ENCODE peak calls at places on chromosomes 5 and 9, in nine cellular contexts. One of them, this sample, is unnamed.

GRCh38 chr9:92119581-92119980 is 4.4 kb upstream of the SPTLC1 start:
- DNase-seq in dermis microvascular lymphatic vessel endothelial cell: no peak
- DNase-seq in activated CD4-positive, CD25-positive, alpha-beta regulatory T cell: no peak
- DNase-seq in IMR-90: no peak
- DNase-seq in foreskin fibroblast: no peak
- DNase-seq in stimulated activated effector memory CD8-positive, alpha-beta T cell treated with anti-CD3 and anti-CD28 coated beads, Interleukin-12 subunit alpha, Interleukin-12 subunit beta, amount 100 ng/mL, for 72 hours: no peak
- DNase-seq in activated CD4-positive, alpha-beta memory T cell treated with anti-CD3 and anti-CD28 coated beads, Interleukin-2, amount 10 ng/mL, durations not matched to agents 7 days and 5 days: no peak
- DNase-seq in kidney tubule cell: no peak
- DNase-seq in LoVo: no peak
- DNase-seq in this sample: no peak

GRCh38 chr9:125613156-125613555 is 93.9 kb downstream of the MAPKAP1 start:
- DNase-seq in activated CD4-positive, CD25-positive, alpha-beta regulatory T cell: no peak
- DNase-seq in kidney tubule cell: no peak
- DNase-seq in dermis microvascular lymphatic vessel endothelial cell: peak
- DNase-seq in activated CD4-positive, alpha-beta memory T cell treated with anti-CD3 and anti-CD28 coated beads, Interleukin-2, amount 10 ng/mL, durations not matched to agents 7 days and 5 days: no peak
- DNase-seq in stimulated activated effector memory CD8-positive, alpha-beta T cell treated with anti-CD3 and anti-CD28 coated beads, Interleukin-12 subunit alpha, Interleukin-12 subunit beta, amount 100 ng/mL, for 72 hours: no peak
- DNase-seq in foreskin fibroblast: no peak
- DNase-seq in LoVo: no peak
- DNase-seq in IMR-90: no peak
- DNase-seq in this sample: peak

GRCh38 chr5:141343242-141343952 is at the start of gene PCDHGA3:
- DNase-seq in stimulated activated effector memory CD8-positive, alpha-beta T cell treated with anti-CD3 and anti-CD28 coated beads, Interleukin-12 subunit alpha, Interleukin-12 subunit beta, amount 100 ng/mL, for 72 hours: no peak
- DNase-seq in LoVo: no peak
- DNase-seq in dermis microvascular lymphatic vessel endothelial cell: peak
- DNase-seq in foreskin fibroblast: peak
- DNase-seq in IMR-90: peak
- DNase-seq in activated CD4-positive, alpha-beta memory T cell treated with anti-CD3 and anti-CD28 coated beads, Interleukin-2, amount 10 ng/mL, durations not matched to agents 7 days and 5 days: no peak
- DNase-seq in activated CD4-positive, CD25-positive, alpha-beta regulatory T cell: no peak
- DNase-seq in kidney tubule cell: peak
- DNase-seq in this sample: peak

GRCh38 chr9:21505425-21506179 is 23.5 kb upstream of the IFNE start:
- DNase-seq in dermis microvascular lymphatic vessel endothelial cell: peak
- DNase-seq in activated CD4-positive, CD25-positive, alpha-beta regulatory T cell: no peak
- DNase-seq in LoVo: no peak
- DNase-seq in IMR-90: peak
- DNase-seq in foreskin fibroblast: no peak
- DNase-seq in activated CD4-positive, alpha-beta memory T cell treated with anti-CD3 and anti-CD28 coated beads, Interleukin-2, amount 10 ng/mL, durations not matched to agents 7 days and 5 days: no peak
- DNase-seq in kidney tubule cell: peak
- DNase-seq in stimulated activated effector memory CD8-positive, alpha-beta T cell treated with anti-CD3 and anti-CD28 coated beads, Interleukin-12 subunit alpha, Interleukin-12 subunit beta, amount 100 ng/mL, for 72 hours: no peak
- DNase-seq in this sample: peak

GRCh38 chr5:151086905-151087360 is 6.1 kb upstream of the TNIP1 start:
- DNase-seq in stimulated activated effector memory CD8-positive, alpha-beta T cell treated with anti-CD3 and anti-CD28 coated beads, Interleukin-12 subunit alpha, Interleukin-12 subunit beta, amount 100 ng/mL, for 72 hours: peak
- DNase-seq in dermis microvascular lymphatic vessel endothelial cell: no peak
- DNase-seq in IMR-90: peak
- DNase-seq in activated CD4-positive, alpha-beta memory T cell treated with anti-CD3 and anti-CD28 coated beads, Interleukin-2, amount 10 ng/mL, durations not matched to agents 7 days and 5 days: peak
- DNase-seq in activated CD4-positive, CD25-positive, alpha-beta regulatory T cell: peak
- DNase-seq in LoVo: no peak
- DNase-seq in kidney tubule cell: peak
- DNase-seq in foreskin fibroblast: no peak
- DNase-seq in this sample: no peak

GRCh38 chr5:76114192-76114795 is 31.1 kb downstream of the SV2C start:
- DNase-seq in activated CD4-positive, alpha-beta memory T cell treated with anti-CD3 and anti-CD28 coated beads, Interleukin-2, amount 10 ng/mL, durations not matched to agents 7 days and 5 days: no peak
- DNase-seq in activated CD4-positive, CD25-positive, alpha-beta regulatory T cell: no peak
- DNase-seq in LoVo: no peak
- DNase-seq in foreskin fibroblast: no peak
- DNase-seq in kidney tubule cell: no peak
- DNase-seq in dermis microvascular lymphatic vessel endothelial cell: peak
- DNase-seq in IMR-90: no peak
- DNase-seq in stimulated activated effector memory CD8-positive, alpha-beta T cell treated with anti-CD3 and anti-CD28 coated beads, Interleukin-12 subunit alpha, Interleukin-12 subunit beta, amount 100 ng/mL, for 72 hours: no peak
- DNase-seq in this sample: no peak

GRCh38 chr9:120965344-120966004 is 38.9 kb upstream of the TRAF1 start:
- DNase-seq in foreskin fibroblast: no peak
- DNase-seq in activated CD4-positive, alpha-beta memory T cell treated with anti-CD3 and anti-CD28 coated beads, Interleukin-2, amount 10 ng/mL, durations not matched to agents 7 days and 5 days: no peak
- DNase-seq in stimulated activated effector memory CD8-positive, alpha-beta T cell treated with anti-CD3 and anti-CD28 coated beads, Interleukin-12 subunit alpha, Interleukin-12 subunit beta, amount 100 ng/mL, for 72 hours: no peak
- DNase-seq in dermis microvascular lymphatic vessel endothelial cell: no peak
- DNase-seq in kidney tubule cell: no peak
- DNase-seq in activated CD4-positive, CD25-positive, alpha-beta regulatory T cell: no peak
- DNase-seq in IMR-90: no peak
- DNase-seq in LoVo: no peak
- DNase-seq in this sample: peak

GRCh38 chr5:103260951-103261350 is 2.4 kb downstream of the MACIR start:
- DNase-seq in activated CD4-positive, alpha-beta memory T cell treated with anti-CD3 and anti-CD28 coated beads, Interleukin-2, amount 10 ng/mL, durations not matched to agents 7 days and 5 days: no peak
- DNase-seq in dermis microvascular lymphatic vessel endothelial cell: no peak
- DNase-seq in kidney tubule cell: no peak
- DNase-seq in stimulated activated effector memory CD8-positive, alpha-beta T cell treated with anti-CD3 and anti-CD28 coated beads, Interleukin-12 subunit alpha, Interleukin-12 subunit beta, amount 100 ng/mL, for 72 hours: no peak
- DNase-seq in LoVo: no peak
- DNase-seq in foreskin fibroblast: no peak
- DNase-seq in IMR-90: no peak
- DNase-seq in activated CD4-positive, CD25-positive, alpha-beta regulatory T cell: no peak
- DNase-seq in this sample: no peak

GRCh38 chr9:132478353-132478752 is 68.3 kb downstream of the CFAP77 start:
- DNase-seq in activated CD4-positive, CD25-positive, alpha-beta regulatory T cell: no peak
- DNase-seq in kidney tubule cell: no peak
- DNase-seq in LoVo: no peak
- DNase-seq in activated CD4-positive, alpha-beta memory T cell treated with anti-CD3 and anti-CD28 coated beads, Interleukin-2, amount 10 ng/mL, durations not matched to agents 7 days and 5 days: no peak
- DNase-seq in dermis microvascular lymphatic vessel endothelial cell: no peak
- DNase-seq in foreskin fibroblast: no peak
- DNase-seq in stimulated activated effector memory CD8-positive, alpha-beta T cell treated with anti-CD3 and anti-CD28 coated beads, Interleukin-12 subunit alpha, Interleukin-12 subunit beta, amount 100 ng/mL, for 72 hours: no peak
- DNase-seq in IMR-90: no peak
- DNase-seq in this sample: no peak

GRCh38 chr5:137221914-137222313 is 277.2 kb downstream of the SPOCK1 start:
- DNase-seq in activated CD4-positive, CD25-positive, alpha-beta regulatory T cell: no peak
- DNase-seq in stimulated activated effector memory CD8-positive, alpha-beta T cell treated with anti-CD3 and anti-CD28 coated beads, Interleukin-12 subunit alpha, Interleukin-12 subunit beta, amount 100 ng/mL, for 72 hours: no peak
- DNase-seq in dermis microvascular lymphatic vessel endothelial cell: no peak
- DNase-seq in activated CD4-positive, alpha-beta memory T cell treated with anti-CD3 and anti-CD28 coated beads, Interleukin-2, amount 10 ng/mL, durations not matched to agents 7 days and 5 days: no peak
- DNase-seq in LoVo: no peak
- DNase-seq in foreskin fibroblast: no peak
- DNase-seq in kidney tubule cell: no peak
- DNase-seq in IMR-90: no peak
- DNase-seq in this sample: no peak

GRCh38 chr9:82593436-82593835 is 469.5 kb downstream of the RASEF start:
- DNase-seq in stimulated activated effector memory CD8-positive, alpha-beta T cell treated with anti-CD3 and anti-CD28 coated beads, Interleukin-12 subunit alpha, Interleukin-12 subunit beta, amount 100 ng/mL, for 72 hours: no peak
- DNase-seq in activated CD4-positive, CD25-positive, alpha-beta regulatory T cell: no peak
- DNase-seq in dermis microvascular lymphatic vessel endothelial cell: no peak
- DNase-seq in LoVo: no peak
- DNase-seq in foreskin fibroblast: no peak
- DNase-seq in kidney tubule cell: no peak
- DNase-seq in activated CD4-positive, alpha-beta memory T cell treated with anti-CD3 and anti-CD28 coated beads, Interleukin-2, amount 10 ng/mL, durations not matched to agents 7 days and 5 days: no peak
- DNase-seq in IMR-90: no peak
- DNase-seq in this sample: no peak

GRCh38 chr9:92947268-92948031 is at the start of gene FGD3:
- DNase-seq in kidney tubule cell: peak
- DNase-seq in foreskin fibroblast: peak
- DNase-seq in stimulated activated effector memory CD8-positive, alpha-beta T cell treated with anti-CD3 and anti-CD28 coated beads, Interleukin-12 subunit alpha, Interleukin-12 subunit beta, amount 100 ng/mL, for 72 hours: no peak
- DNase-seq in IMR-90: no peak
- DNase-seq in activated CD4-positive, CD25-positive, alpha-beta regulatory T cell: no peak
- DNase-seq in LoVo: peak
- DNase-seq in activated CD4-positive, alpha-beta memory T cell treated with anti-CD3 and anti-CD28 coated beads, Interleukin-2, amount 10 ng/mL, durations not matched to agents 7 days and 5 days: peak
- DNase-seq in dermis microvascular lymphatic vessel endothelial cell: no peak
- DNase-seq in this sample: no peak

GRCh38 chr9:123923377-123923776 is 6.5 kb downstream of the DENND1A start:
- DNase-seq in LoVo: no peak
- DNase-seq in IMR-90: no peak
- DNase-seq in dermis microvascular lymphatic vessel endothelial cell: no peak
- DNase-seq in activated CD4-positive, CD25-positive, alpha-beta regulatory T cell: no peak
- DNase-seq in activated CD4-positive, alpha-beta memory T cell treated with anti-CD3 and anti-CD28 coated beads, Interleukin-2, amount 10 ng/mL, durations not matched to agents 7 days and 5 days: no peak
- DNase-seq in foreskin fibroblast: no peak
- DNase-seq in kidney tubule cell: no peak
- DNase-seq in stimulated activated effector memory CD8-positive, alpha-beta T cell treated with anti-CD3 and anti-CD28 coated beads, Interleukin-12 subunit alpha, Interleukin-12 subunit beta, amount 100 ng/mL, for 72 hours: no peak
- DNase-seq in this sample: no peak

GRCh38 chr5:96876292-96876850 is at the start of gene ERAP2:
- DNase-seq in kidney tubule cell: peak
- DNase-seq in activated CD4-positive, CD25-positive, alpha-beta regulatory T cell: no peak
- DNase-seq in dermis microvascular lymphatic vessel endothelial cell: peak
- DNase-seq in foreskin fibroblast: peak
- DNase-seq in stimulated activated effector memory CD8-positive, alpha-beta T cell treated with anti-CD3 and anti-CD28 coated beads, Interleukin-12 subunit alpha, Interleukin-12 subunit beta, amount 100 ng/mL, for 72 hours: no peak
- DNase-seq in activated CD4-positive, alpha-beta memory T cell treated with anti-CD3 and anti-CD28 coated beads, Interleukin-2, amount 10 ng/mL, durations not matched to agents 7 days and 5 days: peak
- DNase-seq in IMR-90: peak
- DNase-seq in LoVo: peak
- DNase-seq in this sample: peak

GRCh38 chr5:131536211-131536826 is 98.7 kb downstream of the RAPGEF6 start:
- DNase-seq in kidney tubule cell: peak
- DNase-seq in IMR-90: peak
- DNase-seq in stimulated activated effector memory CD8-positive, alpha-beta T cell treated with anti-CD3 and anti-CD28 coated beads, Interleukin-12 subunit alpha, Interleukin-12 subunit beta, amount 100 ng/mL, for 72 hours: no peak
- DNase-seq in activated CD4-positive, alpha-beta memory T cell treated with anti-CD3 and anti-CD28 coated beads, Interleukin-2, amount 10 ng/mL, durations not matched to agents 7 days and 5 days: no peak
- DNase-seq in dermis microvascular lymphatic vessel endothelial cell: no peak
- DNase-seq in LoVo: no peak
- DNase-seq in foreskin fibroblast: peak
- DNase-seq in activated CD4-positive, CD25-positive, alpha-beta regulatory T cell: no peak
- DNase-seq in this sample: peak

GRCh38 chr5:150368526-150368925 is 11.0 kb downstream of the TCOF1 start:
- DNase-seq in activated CD4-positive, CD25-positive, alpha-beta regulatory T cell: no peak
- DNase-seq in LoVo: no peak
- DNase-seq in foreskin fibroblast: no peak
- DNase-seq in activated CD4-positive, alpha-beta memory T cell treated with anti-CD3 and anti-CD28 coated beads, Interleukin-2, amount 10 ng/mL, durations not matched to agents 7 days and 5 days: no peak
- DNase-seq in kidney tubule cell: no peak
- DNase-seq in dermis microvascular lymphatic vessel endothelial cell: no peak
- DNase-seq in stimulated activated effector memory CD8-positive, alpha-beta T cell treated with anti-CD3 and anti-CD28 coated beads, Interleukin-12 subunit alpha, Interleukin-12 subunit beta, amount 100 ng/mL, for 72 hours: no peak
- DNase-seq in IMR-90: no peak
- DNase-seq in this sample: no peak

GRCh38 chr9:87125819-87126218 is 178.5 kb upstream of the GAS1 start:
- DNase-seq in LoVo: no peak
- DNase-seq in foreskin fibroblast: no peak
- DNase-seq in activated CD4-positive, CD25-positive, alpha-beta regulatory T cell: no peak
- DNase-seq in dermis microvascular lymphatic vessel endothelial cell: no peak
- DNase-seq in IMR-90: no peak
- DNase-seq in stimulated activated effector memory CD8-positive, alpha-beta T cell treated with anti-CD3 and anti-CD28 coated beads, Interleukin-12 subunit alpha, Interleukin-12 subunit beta, amount 100 ng/mL, for 72 hours: no peak
- DNase-seq in kidney tubule cell: no peak
- DNase-seq in activated CD4-positive, alpha-beta memory T cell treated with anti-CD3 and anti-CD28 coated beads, Interleukin-2, amount 10 ng/mL, durations not matched to agents 7 days and 5 days: no peak
- DNase-seq in this sample: no peak

GRCh38 chr9:35517136-35517535 is 27.2 kb downstream of the RUSC2 start:
- DNase-seq in activated CD4-positive, alpha-beta memory T cell treated with anti-CD3 and anti-CD28 coated beads, Interleukin-2, amount 10 ng/mL, durations not matched to agents 7 days and 5 days: no peak
- DNase-seq in LoVo: no peak
- DNase-seq in dermis microvascular lymphatic vessel endothelial cell: no peak
- DNase-seq in kidney tubule cell: peak
- DNase-seq in foreskin fibroblast: peak
- DNase-seq in IMR-90: peak
- DNase-seq in stimulated activated effector memory CD8-positive, alpha-beta T cell treated with anti-CD3 and anti-CD28 coated beads, Interleukin-12 subunit alpha, Interleukin-12 subunit beta, amount 100 ng/mL, for 72 hours: no peak
- DNase-seq in activated CD4-positive, CD25-positive, alpha-beta regulatory T cell: no peak
- DNase-seq in this sample: peak

GRCh38 chr5:114152656-114153360 is 209.1 kb upstream of the KCNN2 start:
- DNase-seq in activated CD4-positive, alpha-beta memory T cell treated with anti-CD3 and anti-CD28 coated beads, Interleukin-2, amount 10 ng/mL, durations not matched to agents 7 days and 5 days: no peak
- DNase-seq in kidney tubule cell: no peak
- DNase-seq in dermis microvascular lymphatic vessel endothelial cell: no peak
- DNase-seq in LoVo: no peak
- DNase-seq in foreskin fibroblast: peak
- DNase-seq in stimulated activated effector memory CD8-positive, alpha-beta T cell treated with anti-CD3 and anti-CD28 coated beads, Interleukin-12 subunit alpha, Interleukin-12 subunit beta, amount 100 ng/mL, for 72 hours: no peak
- DNase-seq in activated CD4-positive, CD25-positive, alpha-beta regulatory T cell: no peak
- DNase-seq in IMR-90: peak
- DNase-seq in this sample: no peak

GRCh38 chr9:137956688-137957385 is 79.3 kb downstream of the CACNA1B start:
- DNase-seq in LoVo: no peak
- DNase-seq in activated CD4-positive, alpha-beta memory T cell treated with anti-CD3 and anti-CD28 coated beads, Interleukin-2, amount 10 ng/mL, durations not matched to agents 7 days and 5 days: no peak
- DNase-seq in foreskin fibroblast: no peak
- DNase-seq in dermis microvascular lymphatic vessel endothelial cell: no peak
- DNase-seq in kidney tubule cell: no peak
- DNase-seq in activated CD4-positive, CD25-positive, alpha-beta regulatory T cell: no peak
- DNase-seq in IMR-90: no peak
- DNase-seq in stimulated activated effector memory CD8-positive, alpha-beta T cell treated with anti-CD3 and anti-CD28 coated beads, Interleukin-12 subunit alpha, Interleukin-12 subunit beta, amount 100 ng/mL, for 72 hours: no peak
- DNase-seq in this sample: no peak

GRCh38 chr9:8287970-8288369 is 488.4 kb upstream of the DMAC1 start:
- DNase-seq in activated CD4-positive, CD25-positive, alpha-beta regulatory T cell: no peak
- DNase-seq in LoVo: no peak
- DNase-seq in stimulated activated effector memory CD8-positive, alpha-beta T cell treated with anti-CD3 and anti-CD28 coated beads, Interleukin-12 subunit alpha, Interleukin-12 subunit beta, amount 100 ng/mL, for 72 hours: no peak
- DNase-seq in kidney tubule cell: no peak
- DNase-seq in dermis microvascular lymphatic vessel endothelial cell: no peak
- DNase-seq in foreskin fibroblast: no peak
- DNase-seq in IMR-90: no peak
- DNase-seq in activated CD4-positive, alpha-beta memory T cell treated with anti-CD3 and anti-CD28 coated beads, Interleukin-2, amount 10 ng/mL, durations not matched to agents 7 days and 5 days: no peak
- DNase-seq in this sample: no peak

GRCh38 chr5:51731641-51732040 is 348.4 kb downstream of the ISL1 start:
- DNase-seq in LoVo: no peak
- DNase-seq in stimulated activated effector memory CD8-positive, alpha-beta T cell treated with anti-CD3 and anti-CD28 coated beads, Interleukin-12 subunit alpha, Interleukin-12 subunit beta, amount 100 ng/mL, for 72 hours: no peak
- DNase-seq in activated CD4-positive, alpha-beta memory T cell treated with anti-CD3 and anti-CD28 coated beads, Interleukin-2, amount 10 ng/mL, durations not matched to agents 7 days and 5 days: no peak
- DNase-seq in IMR-90: no peak
- DNase-seq in kidney tubule cell: no peak
- DNase-seq in activated CD4-positive, CD25-positive, alpha-beta regulatory T cell: no peak
- DNase-seq in foreskin fibroblast: peak
- DNase-seq in dermis microvascular lymphatic vessel endothelial cell: no peak
- DNase-seq in this sample: no peak

GRCh38 chr5:43193171-43193951 is 1.3 kb downstream of the NIM1K start:
- DNase-seq in activated CD4-positive, alpha-beta memory T cell treated with anti-CD3 and anti-CD28 coated beads, Interleukin-2, amount 10 ng/mL, durations not matched to agents 7 days and 5 days: no peak
- DNase-seq in dermis microvascular lymphatic vessel endothelial cell: peak
- DNase-seq in stimulated activated effector memory CD8-positive, alpha-beta T cell treated with anti-CD3 and anti-CD28 coated beads, Interleukin-12 subunit alpha, Interleukin-12 subunit beta, amount 100 ng/mL, for 72 hours: no peak
- DNase-seq in LoVo: peak
- DNase-seq in IMR-90: peak
- DNase-seq in foreskin fibroblast: peak
- DNase-seq in kidney tubule cell: peak
- DNase-seq in activated CD4-positive, CD25-positive, alpha-beta regulatory T cell: no peak
- DNase-seq in this sample: peak

GRCh38 chr9:131394464-131395026 is 659 bp downstream of the PRRC2B start:
- DNase-seq in activated CD4-positive, alpha-beta memory T cell treated with anti-CD3 and anti-CD28 coated beads, Interleukin-2, amount 10 ng/mL, durations not matched to agents 7 days and 5 days: peak
- DNase-seq in activated CD4-positive, CD25-positive, alpha-beta regulatory T cell: no peak
- DNase-seq in LoVo: no peak
- DNase-seq in stimulated activated effector memory CD8-positive, alpha-beta T cell treated with anti-CD3 and anti-CD28 coated beads, Interleukin-12 subunit alpha, Interleukin-12 subunit beta, amount 100 ng/mL, for 72 hours: peak
- DNase-seq in IMR-90: no peak
- DNase-seq in dermis microvascular lymphatic vessel endothelial cell: peak
- DNase-seq in foreskin fibroblast: peak
- DNase-seq in kidney tubule cell: peak
- DNase-seq in this sample: peak

GRCh38 chr9:2729003-2729402 is 11.7 kb downstream of the KCNV2 start:
- DNase-seq in activated CD4-positive, CD25-positive, alpha-beta regulatory T cell: no peak
- DNase-seq in IMR-90: peak
- DNase-seq in dermis microvascular lymphatic vessel endothelial cell: no peak
- DNase-seq in LoVo: no peak
- DNase-seq in activated CD4-positive, alpha-beta memory T cell treated with anti-CD3 and anti-CD28 coated beads, Interleukin-2, amount 10 ng/mL, durations not matched to agents 7 days and 5 days: no peak
- DNase-seq in kidney tubule cell: peak
- DNase-seq in stimulated activated effector memory CD8-positive, alpha-beta T cell treated with anti-CD3 and anti-CD28 coated beads, Interleukin-12 subunit alpha, Interleukin-12 subunit beta, amount 100 ng/mL, for 72 hours: no peak
- DNase-seq in foreskin fibroblast: peak
- DNase-seq in this sample: peak

GRCh38 chr5:137320056-137321045 is 178.8 kb downstream of the SPOCK1 start:
- DNase-seq in IMR-90: peak
- DNase-seq in activated CD4-positive, CD25-positive, alpha-beta regulatory T cell: no peak
- DNase-seq in foreskin fibroblast: peak
- DNase-seq in dermis microvascular lymphatic vessel endothelial cell: peak
- DNase-seq in stimulated activated effector memory CD8-positive, alpha-beta T cell treated with anti-CD3 and anti-CD28 coated beads, Interleukin-12 subunit alpha, Interleukin-12 subunit beta, amount 100 ng/mL, for 72 hours: no peak
- DNase-seq in kidney tubule cell: peak
- DNase-seq in activated CD4-positive, alpha-beta memory T cell treated with anti-CD3 and anti-CD28 coated beads, Interleukin-2, amount 10 ng/mL, durations not matched to agents 7 days and 5 days: peak
- DNase-seq in LoVo: peak
- DNase-seq in this sample: peak

GRCh38 chr9:88533951-88534455 is 975 bp upstream of the NXNL2 start:
- DNase-seq in kidney tubule cell: no peak
- DNase-seq in LoVo: peak
- DNase-seq in foreskin fibroblast: peak
- DNase-seq in stimulated activated effector memory CD8-positive, alpha-beta T cell treated with anti-CD3 and anti-CD28 coated beads, Interleukin-12 subunit alpha, Interleukin-12 subunit beta, amount 100 ng/mL, for 72 hours: no peak
- DNase-seq in IMR-90: peak
- DNase-seq in activated CD4-positive, alpha-beta memory T cell treated with anti-CD3 and anti-CD28 coated beads, Interleukin-2, amount 10 ng/mL, durations not matched to agents 7 days and 5 days: no peak
- DNase-seq in dermis microvascular lymphatic vessel endothelial cell: no peak
- DNase-seq in activated CD4-positive, CD25-positive, alpha-beta regulatory T cell: no peak
- DNase-seq in this sample: peak

GRCh38 chr9:70615566-70616138 is 201.2 kb upstream of the KLF9 start:
- DNase-seq in dermis microvascular lymphatic vessel endothelial cell: no peak
- DNase-seq in LoVo: no peak
- DNase-seq in activated CD4-positive, alpha-beta memory T cell treated with anti-CD3 and anti-CD28 coated beads, Interleukin-2, amount 10 ng/mL, durations not matched to agents 7 days and 5 days: no peak
- DNase-seq in foreskin fibroblast: no peak
- DNase-seq in kidney tubule cell: no peak
- DNase-seq in IMR-90: no peak
- DNase-seq in stimulated activated effector memory CD8-positive, alpha-beta T cell treated with anti-CD3 and anti-CD28 coated beads, Interleukin-12 subunit alpha, Interleukin-12 subunit beta, amount 100 ng/mL, for 72 hours: no peak
- DNase-seq in activated CD4-positive, CD25-positive, alpha-beta regulatory T cell: no peak
- DNase-seq in this sample: no peak

GRCh38 chr5:59793000-59793399 is 100.5 kb downstream of the PDE4D start:
- DNase-seq in stimulated activated effector memory CD8-positive, alpha-beta T cell treated with anti-CD3 and anti-CD28 coated beads, Interleukin-12 subunit alpha, Interleukin-12 subunit beta, amount 100 ng/mL, for 72 hours: no peak
- DNase-seq in activated CD4-positive, alpha-beta memory T cell treated with anti-CD3 and anti-CD28 coated beads, Interleukin-2, amount 10 ng/mL, durations not matched to agents 7 days and 5 days: no peak
- DNase-seq in IMR-90: peak
- DNase-seq in foreskin fibroblast: peak
- DNase-seq in kidney tubule cell: peak
- DNase-seq in dermis microvascular lymphatic vessel endothelial cell: peak
- DNase-seq in LoVo: peak
- DNase-seq in activated CD4-positive, CD25-positive, alpha-beta regulatory T cell: no peak
- DNase-seq in this sample: peak

GRCh38 chr5:179825655-179826182 is 5.0 kb downstream of the SQSTM1 start:
- DNase-seq in stimulated activated effector memory CD8-positive, alpha-beta T cell treated with anti-CD3 and anti-CD28 coated beads, Interleukin-12 subunit alpha, Interleukin-12 subunit beta, amount 100 ng/mL, for 72 hours: no peak
- DNase-seq in dermis microvascular lymphatic vessel endothelial cell: no peak
- DNase-seq in LoVo: no peak
- DNase-seq in IMR-90: no peak
- DNase-seq in foreskin fibroblast: peak
- DNase-seq in activated CD4-positive, alpha-beta memory T cell treated with anti-CD3 and anti-CD28 coated beads, Interleukin-2, amount 10 ng/mL, durations not matched to agents 7 days and 5 days: no peak
- DNase-seq in kidney tubule cell: peak
- DNase-seq in activated CD4-positive, CD25-positive, alpha-beta regulatory T cell: no peak
- DNase-seq in this sample: no peak

GRCh38 chr5:174387448-174387847 is 336.9 kb upstream of the MSX2 start:
- DNase-seq in foreskin fibroblast: no peak
- DNase-seq in activated CD4-positive, alpha-beta memory T cell treated with anti-CD3 and anti-CD28 coated beads, Interleukin-2, amount 10 ng/mL, durations not matched to agents 7 days and 5 days: no peak
- DNase-seq in LoVo: no peak
- DNase-seq in IMR-90: no peak
- DNase-seq in activated CD4-positive, CD25-positive, alpha-beta regulatory T cell: no peak
- DNase-seq in kidney tubule cell: no peak
- DNase-seq in dermis microvascular lymphatic vessel endothelial cell: no peak
- DNase-seq in stimulated activated effector memory CD8-positive, alpha-beta T cell treated with anti-CD3 and anti-CD28 coated beads, Interleukin-12 subunit alpha, Interleukin-12 subunit beta, amount 100 ng/mL, for 72 hours: no peak
- DNase-seq in this sample: no peak

This sample was measured in cardiac fibroblast.